ENCODE peak calls at places on chromosomes 5 and 9, in six cellular contexts. S is iPS DF 19.7; M is M059J; H is HEK293T; V is D341Med; X is activated naive CD4-positive, alpha-beta T cell. A is an unnamed sample.

GRCh38 chr9:109796081-109796480 is 16.1 kb downstream of the PALM2AKAP2 start:
- DNase-seq in S (no peak), M (no peak), H (no peak), V (no peak), X (no peak), A (no peak)

GRCh38 chr9:976805-977360 is 428 bp downstream of the DMRT3 start:
- DNase-seq in S (no peak), M (no peak), H (peak; percentile 37), V (peak; percentile 71), X (no peak), A (no peak)

GRCh38 chr9:112174965-112175795 is at the start of gene SUSD1:
- DNase-seq in S (no peak), M (no peak), H (peak; percentile 51), V (peak; percentile 86), X (no peak), A (peak; percentile 77)

GRCh38 chr9:109519366-109519765 is 21.3 kb upstream of the PTPN3 start:
- DNase-seq in S (no peak), M (no peak), H (no peak), V (no peak), X (no peak), A (no peak)

GRCh38 chr5:177434437-177434836 is 8.0 kb downstream of the GRK6 start:
- DNase-seq in S (no peak), M (no peak), H (no peak), V (no peak), X (no peak), A (no peak)

GRCh38 chr9:14466828-14467227 is 152.9 kb upstream of the NFIB start:
- DNase-seq in S (no peak), M (no peak), H (no peak), V (no peak), X (no peak), A (no peak)

GRCh38 chr9:75239176-75239575 is 150.9 kb downstream of the OSTF1 start:
- DNase-seq in S (no peak), M (peak; percentile 65), H (no peak), V (no peak), X (no peak), A (peak; percentile 3)

GRCh38 chr9:3768698-3769458 is 243.1 kb upstream of the RFX3 start:
- DNase-seq in S (no peak), M (peak; percentile 15), H (no peak), V (no peak), X (no peak), A (no peak)

GRCh38 chr9:101486693-101487442 is 46.8 kb upstream of the RNF20 start:
- DNase-seq in S (no peak), M (peak; percentile 74), H (peak; percentile 54), V (peak; percentile 81), X (no peak), A (peak; percentile 63)

GRCh38 chr5:109529520-109529919 is 119.7 kb upstream of the PJA2 start:
- DNase-seq in S (no peak), M (peak; percentile 12), H (no peak), V (no peak), X (no peak), A (no peak)

GRCh38 chr5:891117-891836 is 1.3 kb downstream of the BRD9 start:
- DNase-seq in S (no peak), M (no peak), H (no peak), V (no peak), X (no peak), A (no peak)

GRCh38 chr5:157459715-157460599 is at the start of gene NIPAL4:
- DNase-seq in S (no peak), M (peak; percentile 17), H (no peak), V (peak; percentile 40), X (peak; percentile 3), A (no peak)

GRCh38 chr5:64384761-64385160 is 121.1 kb upstream of the RGS7BP start:
- DNase-seq in S (no peak), M (peak; percentile 11), H (peak; percentile 10), V (peak; percentile 7), X (no peak), A (peak; percentile 2)

GRCh38 chr9:68685213-68685612 is 19.8 kb upstream of the PIP5K1B start:
- DNase-seq in S (no peak), M (no peak), H (no peak), V (no peak), X (no peak), A (no peak)

GRCh38 chr5:160769264-160769663 is 82.7 kb downstream of the ATP10B start:
- DNase-seq in S (no peak), M (no peak), H (no peak), V (no peak), X (no peak), A (no peak)